ENCODE peak calls at places on chromosomes 2 and 18, in ten cellular contexts. D is prostate gland, S is esophagus squamous epithelium, Q is NB4, M is spleen, E is HCT116, A is heart left ventricle, Y is breast epithelium, V is Peyer's patch, Z is A549. T is an unnamed sample.

GRCh38 chr2:16140771-16141640 is 200.7 kb downstream of the MYCN start:
- DNase-seq in S (no peak), M (no peak), D (no peak), Q (no peak), A (no peak), Z (no peak), Y (no peak), E (no peak), V (no peak), T (no peak)

GRCh38 chr2:179612591-179613298 is 248.7 kb downstream of the ZNF385B start:
- DNase-seq in V (no peak), Z (no peak), Q (no peak), M (no peak), D (no peak), Y (no peak), E (no peak), A (no peak), S (no peak), T (no peak)

GRCh38 chr18:24076950-24077349 is 61.9 kb upstream of the CABYR start:
- DNase-seq in Q (no peak), D (no peak), M (no peak), Z (no peak), Y (no peak), V (no peak), A (no peak), S (no peak), E (no peak), T (no peak)

GRCh38 chr2:42928161-42928691 is 135.8 kb upstream of the HAAO start:
- DNase-seq in Q (peak), Z (no peak), Y (no peak), A (no peak), D (no peak), M (no peak), V (no peak), E (no peak), S (no peak), T (no peak)

GRCh38 chr18:413263-413662 is 87.2 kb downstream of the COLEC12 start:
- DNase-seq in V (no peak), A (no peak), Q (no peak), E (no peak), Y (no peak), M (no peak), S (no peak), Z (peak), D (no peak), T (no peak)

GRCh38 chr18:21298351-21298750 is 56.3 kb downstream of the GREB1L start:
- DNase-seq in V (no peak), Z (no peak), Q (peak), E (no peak), D (no peak), S (no peak), M (no peak), Y (no peak), A (no peak), T (no peak)

GRCh38 chr2:62653582-62654422 is 51.7 kb upstream of the EHBP1 start:
- DNase-seq in Y (no peak), M (no peak), E (no peak), D (no peak), S (no peak), Q (no peak), Z (peak), A (no peak), V (no peak), T (no peak)

GRCh38 chr2:54483426-54483825 is 27.3 kb downstream of the SPTBN1 start:
- DNase-seq in Z (peak), V (no peak), S (no peak), M (no peak), D (no peak), Y (no peak), A (no peak), Q (peak), E (peak), T (no peak)

GRCh38 chr18:9790261-9790660 is 82.2 kb downstream of the RAB31 start:
- DNase-seq in Q (no peak), V (no peak), Y (no peak), D (no peak), M (no peak), A (no peak), E (no peak), Z (no peak), S (no peak), T (no peak)

GRCh38 chr2:100907832-100908231 is 87.9 kb downstream of the NPAS2 start:
- DNase-seq in V (no peak), Y (no peak), A (no peak), D (no peak), Q (no peak), S (no peak), Z (no peak), E (no peak), M (no peak), T (no peak)

GRCh38 chr18:961644-962355 is 57.1 kb downstream of the ADCYAP1 start:
- DNase-seq in S (no peak), Y (no peak), D (no peak), Z (peak), V (no peak), Q (peak), A (no peak), E (peak), M (no peak), T (no peak)

GRCh38 chr2:207090389-207090788 is 75.4 kb downstream of the KLF7 start:
- DNase-seq in S (no peak), Z (no peak), V (no peak), A (no peak), Q (no peak), Y (no peak), D (no peak), E (no peak), M (no peak), T (no peak)

GRCh38 chr2:8319219-8319618 is 362.6 kb upstream of the ID2 start:
- DNase-seq in S (no peak), M (no peak), V (no peak), Q (no peak), D (no peak), E (no peak), Z (no peak), A (no peak), Y (no peak), T (no peak)

GRCh38 chr18:46141199-46141598 is 37.0 kb downstream of the HAUS1 start:
- DNase-seq in D (no peak), Q (peak), V (no peak), A (no peak), E (no peak), Z (no peak), M (no peak), S (no peak), Y (no peak), T (peak)

GRCh38 chr2:14232212-14232611 is 400.3 kb upstream of the LRATD1 start:
- DNase-seq in Z (no peak), S (no peak), A (no peak), M (no peak), V (no peak), D (no peak), Y (no peak), Q (no peak), E (no peak), T (no peak)

GRCh38 chr2:65820454-65820853 is 388.1 kb upstream of the SPRED2 start:
- DNase-seq in V (no peak), M (no peak), D (no peak), S (no peak), E (no peak), A (no peak), Y (no peak), Z (no peak), Q (no peak), T (no peak)

GRCh38 chr2:54891901-54892300 is 158.3 kb downstream of the RTN4 start:
- DNase-seq in A (no peak), V (no peak), E (no peak), M (no peak), Z (no peak), S (no peak), Y (no peak), D (no peak), Q (no peak), T (no peak)

GRCh38 chr2:209619782-209620181 is 151.8 kb upstream of the UNC80 start:
- DNase-seq in V (no peak), Y (no peak), D (no peak), S (no peak), Q (peak), A (no peak), E (no peak), M (no peak), Z (no peak), T (no peak)

GRCh38 chr2:85553184-85553583 is 8.1 kb downstream of the GGCX start:
- DNase-seq in A (no peak), Y (no peak), D (no peak), S (no peak), Q (no peak), M (no peak), E (no peak), V (no peak), Z (no peak), T (no peak)

GRCh38 chr2:182650704-182651103 is 65.4 kb upstream of the DNAJC10 start:
- DNase-seq in Q (peak), E (peak), A (no peak), V (no peak), S (no peak), M (no peak), Z (peak), D (no peak), Y (no peak), T (no peak)

GRCh38 chr2:1816414-1816911 is 72.1 kb upstream of the PXDN start:
- DNase-seq in D (peak), S (no peak), E (no peak), Y (peak), Q (no peak), A (peak), V (no peak), Z (no peak), M (no peak), T (peak)

GRCh38 chr2:74002515-74003391 is 18.0 kb downstream of the TET3 start:
- DNase-seq in D (peak), A (peak), M (peak), V (peak), E (no peak), Q (peak), Y (peak), Z (peak), S (no peak), T (peak)

GRCh38 chr2:127651987-127652550 is 6.1 kb downstream of the GPR17 start:
- DNase-seq in A (peak), S (no peak), Q (no peak), Z (no peak), E (no peak), D (no peak), Y (no peak), V (no peak), M (peak), T (no peak)

GRCh38 chr18:31042391-31043181 is at the start of gene DSC3:
- DNase-seq in Y (peak), Q (peak), D (peak), Z (peak), E (no peak), M (peak), V (no peak), A (no peak), S (no peak), T (peak)

GRCh38 chr2:30139131-30139870 is 7.5 kb upstream of the YPEL5 start:
- DNase-seq in Z (no peak), S (no peak), E (no peak), V (peak), A (no peak), M (no peak), Q (no peak), D (no peak), Y (no peak), T (no peak)

GRCh38 chr2:18378020-18378653 is 182.3 kb downstream of the RDH14 start:
- DNase-seq in V (no peak), Q (peak), A (peak), D (peak), E (peak), Z (peak), S (no peak), Y (no peak), M (no peak), T (no peak)

GRCh38 chr18:31819106-31819924 is 58.6 kb upstream of the SLC25A52 start:
- DNase-seq in D (peak), Q (peak), Z (peak), M (no peak), Y (no peak), S (no peak), A (no peak), E (peak), V (no peak), T (no peak)

GRCh38 chr18:72174972-72175649 is 369.0 kb downstream of the CBLN2 start:
- DNase-seq in Y (no peak), A (no peak), V (no peak), S (no peak), Q (no peak), E (no peak), D (no peak), M (no peak), Z (no peak), T (no peak)

GRCh38 chr2:27029051-27029450 is 3.7 kb upstream of the TMEM214 start:
- DNase-seq in E (no peak), V (no peak), A (no peak), D (no peak), M (no peak), Z (no peak), S (no peak), Y (no peak), Q (no peak), T (no peak)

GRCh38 chr2:27038012-27038411 is 5.2 kb downstream of the TMEM214 start:
- DNase-seq in Q (no peak), V (no peak), Z (no peak), D (no peak), E (no peak), S (no peak), Y (no peak), A (no peak), M (no peak), T (no peak)

GRCh38 chr2:27033253-27033852 is 588 bp downstream of the TMEM214 start:
- DNase-seq in D (no peak), E (no peak), Z (no peak), A (no peak), M (no peak), Q (no peak), Y (no peak), V (no peak), S (no peak), T (no peak)

GRCh38 chr2:27027211-27027651 is 5.5 kb upstream of the TMEM214 start:
- DNase-seq in V (no peak), A (no peak), Z (no peak), D (no peak), E (no peak), M (no peak), Q (no peak), S (no peak), Y (no peak), T (no peak)

DNA sequence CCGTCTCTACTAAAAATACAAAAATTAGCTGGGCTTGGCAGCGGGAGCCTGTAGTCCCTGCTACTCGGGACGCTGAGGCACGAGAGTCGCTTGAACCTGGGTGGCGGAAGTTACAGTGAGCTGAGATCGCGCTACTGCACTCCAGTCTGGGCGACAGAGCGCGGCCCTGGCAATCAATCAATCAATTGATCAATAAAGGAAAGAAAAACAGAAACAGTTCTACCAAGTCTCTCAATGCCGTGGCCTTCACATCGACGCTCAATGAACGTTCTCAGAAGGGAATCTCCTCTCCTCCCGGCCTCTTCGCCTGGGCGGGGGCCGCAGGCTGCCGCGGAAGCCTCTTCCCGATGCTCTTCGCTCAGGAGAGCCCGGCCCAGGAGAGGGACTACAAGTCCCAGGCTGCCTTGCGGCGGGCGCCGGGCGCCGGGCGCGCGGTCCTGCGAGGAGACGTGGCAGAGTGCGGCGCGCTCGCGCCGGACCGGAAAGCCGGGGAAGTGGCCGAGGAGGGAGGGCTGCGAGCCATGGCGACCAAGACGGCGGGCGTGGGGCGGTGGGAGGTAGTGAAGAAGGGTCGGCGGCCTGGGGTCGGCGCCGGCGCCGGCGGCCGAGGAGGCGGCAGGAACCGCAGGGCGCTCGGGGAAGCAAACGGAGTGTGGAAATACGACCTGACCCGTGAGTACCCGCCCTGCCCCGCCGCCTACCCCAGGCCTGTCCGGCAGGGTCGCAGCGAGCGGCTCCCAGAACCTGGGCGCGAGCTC is at the start of gene TMEM214:
- DNase-seq in S (peak), E (peak), A (peak), M (peak), Y (peak), Q (peak), V (peak), D (peak), Z (peak), T (peak)
- TF ChIP-seq POLR2A in S (no peak), E (peak), A (peak), M (peak), Y (no peak), Q (peak), V (peak), D (peak), Z (peak), T (no peak)

GRCh38 chr2:238860966-238861730 is 13.3 kb downstream of the TWIST2 start:
- DNase-seq in Y (no peak), V (no peak), M (peak), A (no peak), E (no peak), Q (no peak), Z (no peak), S (no peak), D (no peak), T (no peak)
- H3K4me3 ChIP-seq in Y (no peak), V (no peak), M (no peak), A (no peak), E (no peak), Q (no peak), Z (no peak), S (no peak), D (no peak), T (no peak)

DNA sequence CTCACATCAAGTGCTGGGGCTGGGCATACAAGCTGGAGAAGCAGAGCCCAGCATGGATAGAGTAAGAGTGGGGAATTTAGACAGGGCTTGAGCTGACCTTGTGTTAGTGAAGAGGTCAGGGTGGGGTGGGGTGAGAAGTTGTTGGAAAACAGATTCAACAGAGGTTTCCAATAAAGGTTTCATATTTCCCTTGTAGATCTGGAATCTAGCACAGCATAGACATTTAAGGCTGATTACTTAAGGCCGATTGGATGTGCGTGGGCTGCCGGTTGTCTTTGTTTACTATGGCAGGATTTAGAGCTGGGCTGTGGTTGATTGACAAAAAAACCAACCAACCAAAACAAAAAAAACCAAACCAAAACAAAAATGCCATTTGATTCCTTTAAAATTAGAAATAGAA is 114.9 kb upstream of the SEC11C start:
- DNase-seq in Q (no peak), D (peak), Y (no peak), M (no peak), S (no peak), Z (no peak), A (no peak), V (no peak), E (no peak), T (no peak)
- TF ChIP-seq POLR2A in Q (no peak), D (no peak), Y (no peak), M (no peak), S (no peak), Z (no peak), A (no peak), V (no peak), E (no peak), T (no peak)

DNA sequence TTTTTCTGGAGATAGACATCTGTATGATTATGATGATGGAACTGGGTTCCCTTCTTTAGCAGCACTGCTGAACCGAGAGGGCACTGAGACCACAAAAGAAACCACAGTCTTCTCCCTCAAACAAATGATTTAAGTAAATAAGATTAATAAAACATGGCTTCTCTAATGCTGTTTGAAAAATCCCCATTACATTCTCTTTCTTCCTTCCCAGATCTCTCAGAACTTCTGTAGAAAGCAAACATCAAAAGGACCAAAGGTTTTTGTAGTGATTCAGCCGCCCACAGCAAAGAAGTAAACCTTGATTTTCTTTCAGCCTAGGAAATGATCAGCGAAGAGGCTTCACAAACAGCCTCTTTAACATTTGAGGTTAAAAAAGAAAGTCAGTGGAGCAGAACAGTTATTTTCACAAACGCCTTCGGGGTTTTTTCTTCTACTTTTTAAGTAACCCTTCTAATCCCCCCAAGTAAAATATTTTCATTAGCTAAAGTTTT is 89.4 kb downstream of the UPP2 start:
- DNase-seq in Y (no peak), Q (no peak), M (no peak), Z (no peak), E (peak), A (no peak), V (peak), D (no peak), S (no peak), T (no peak)
- H3K4me3 ChIP-seq in Y (peak), Q (no peak), M (peak), Z (no peak), E (no peak), A (peak), V (no peak), D (no peak), S (peak), T (no peak)

GRCh38 chr18:48003426-48004349 is 73.2 kb upstream of the SMAD2 start:
- DNase-seq in S (no peak), D (no peak), V (no peak), Q (peak), Z (peak), A (peak), M (no peak), E (peak), Y (no peak), T (no peak)
- TF ChIP-seq POLR2A in S (no peak), D (no peak), V (no peak), Q (no peak), Z (no peak), A (no peak), M (peak), E (no peak), Y (no peak), T (no peak)

DNA sequence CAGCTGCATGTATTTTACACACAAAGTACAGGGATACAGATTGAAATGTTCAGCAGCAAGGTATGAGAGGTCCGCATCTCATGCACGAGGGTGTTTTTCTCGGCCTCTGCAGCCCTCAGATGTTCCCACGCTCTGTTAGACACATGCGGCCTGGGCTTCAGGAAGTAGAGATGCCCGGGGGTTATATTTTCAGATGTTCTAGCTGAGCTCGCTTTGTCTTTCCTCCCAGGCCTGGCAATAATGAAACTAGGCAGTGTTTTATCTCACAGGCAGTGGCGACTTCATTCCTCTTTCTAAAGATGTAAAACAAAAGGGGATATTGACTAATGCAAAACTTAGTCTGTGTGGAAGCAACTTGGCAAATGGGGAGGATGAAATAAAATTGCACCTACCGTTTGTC is 190.7 kb downstream of the GBX2 start:
- DNase-seq in Q (no peak), Y (no peak), D (no peak), V (no peak), Z (no peak), E (no peak), M (no peak), A (no peak), S (no peak), T (peak)
- H3K4me3 ChIP-seq in Q (no peak), Y (no peak), D (no peak), V (no peak), Z (no peak), E (no peak), M (no peak), A (no peak), S (no peak), T (no peak)

T was measured in lower leg skin.